ENCODE peak calls at places on chromosomes 7 and 10, in nine cellular contexts. One of them, this sample, is unnamed.

GRCh38 chr10:7895699-7896090 is 77.4 kb downstream of the TAF3 start:
- DNase-seq in ureter: no peak
- DNase-seq in stimulated activated effector memory CD8-positive, alpha-beta T cell treated with anti-CD3 and anti-CD28 coated beads, Interleukin-12 subunit alpha, Interleukin-12 subunit beta, amount 100 ng/mL, for 72 hours: no peak
- DNase-seq in NCI-H2107: no peak
- DNase-seq in fibroblast of mammary gland: no peak
- DNase-seq in AG09309: no peak
- DNase-seq in NCI-H2029 treated with DMSO at 0.1 percent for 48 hours: no peak
- DNase-seq in NCI-H2081 treated with DMSO at 0.1 percent for 48 hours: no peak
- DNase-seq in NCI-H526 treated with DMSO at 0.1 percent for 48 hours: no peak
- DNase-seq in this sample: no peak

GRCh38 chr10:78602201-78602917 is 466.4 kb upstream of the ZMIZ1 start:
- DNase-seq in ureter: peak; percentile 29
- DNase-seq in stimulated activated effector memory CD8-positive, alpha-beta T cell treated with anti-CD3 and anti-CD28 coated beads, Interleukin-12 subunit alpha, Interleukin-12 subunit beta, amount 100 ng/mL, for 72 hours: no peak
- DNase-seq in NCI-H2107: no peak
- DNase-seq in fibroblast of mammary gland: no peak
- DNase-seq in AG09309: no peak
- DNase-seq in NCI-H2029 treated with DMSO at 0.1 percent for 48 hours: no peak
- DNase-seq in NCI-H2081 treated with DMSO at 0.1 percent for 48 hours: no peak
- DNase-seq in NCI-H526 treated with DMSO at 0.1 percent for 48 hours: no peak
- DNase-seq in this sample: no peak

GRCh38 chr7:137038706-137039105 is 170.3 kb downstream of the CHRM2 start:
- DNase-seq in ureter: no peak
- DNase-seq in stimulated activated effector memory CD8-positive, alpha-beta T cell treated with anti-CD3 and anti-CD28 coated beads, Interleukin-12 subunit alpha, Interleukin-12 subunit beta, amount 100 ng/mL, for 72 hours: no peak
- DNase-seq in NCI-H2107: no peak
- DNase-seq in fibroblast of mammary gland: no peak
- DNase-seq in AG09309: no peak
- DNase-seq in NCI-H2029 treated with DMSO at 0.1 percent for 48 hours: no peak
- DNase-seq in NCI-H2081 treated with DMSO at 0.1 percent for 48 hours: no peak
- DNase-seq in NCI-H526 treated with DMSO at 0.1 percent for 48 hours: no peak
- DNase-seq in this sample: no peak

GRCh38 chr10:119441921-119442757 is 100.4 kb downstream of the RGS10 start:
- DNase-seq in ureter: no peak
- DNase-seq in stimulated activated effector memory CD8-positive, alpha-beta T cell treated with anti-CD3 and anti-CD28 coated beads, Interleukin-12 subunit alpha, Interleukin-12 subunit beta, amount 100 ng/mL, for 72 hours: no peak
- DNase-seq in NCI-H2107: no peak
- DNase-seq in fibroblast of mammary gland: no peak
- DNase-seq in AG09309: no peak
- DNase-seq in NCI-H2029 treated with DMSO at 0.1 percent for 48 hours: no peak
- DNase-seq in NCI-H2081 treated with DMSO at 0.1 percent for 48 hours: no peak
- DNase-seq in NCI-H526 treated with DMSO at 0.1 percent for 48 hours: no peak
- DNase-seq in this sample: no peak

GRCh38 chr7:96342036-96342435 is 20.1 kb upstream of the SLC25A13 start:
- DNase-seq in ureter: no peak
- DNase-seq in stimulated activated effector memory CD8-positive, alpha-beta T cell treated with anti-CD3 and anti-CD28 coated beads, Interleukin-12 subunit alpha, Interleukin-12 subunit beta, amount 100 ng/mL, for 72 hours: no peak
- DNase-seq in NCI-H2107: no peak
- DNase-seq in fibroblast of mammary gland: no peak
- DNase-seq in AG09309: no peak
- DNase-seq in NCI-H2029 treated with DMSO at 0.1 percent for 48 hours: no peak
- DNase-seq in NCI-H2081 treated with DMSO at 0.1 percent for 48 hours: no peak
- DNase-seq in NCI-H526 treated with DMSO at 0.1 percent for 48 hours: no peak
- DNase-seq in this sample: no peak

GRCh38 chr7:102149416-102149815 is 137.3 kb upstream of the SH2B2 start:
- DNase-seq in ureter: no peak
- DNase-seq in stimulated activated effector memory CD8-positive, alpha-beta T cell treated with anti-CD3 and anti-CD28 coated beads, Interleukin-12 subunit alpha, Interleukin-12 subunit beta, amount 100 ng/mL, for 72 hours: no peak
- DNase-seq in NCI-H2107: no peak
- DNase-seq in fibroblast of mammary gland: no peak
- DNase-seq in AG09309: no peak
- DNase-seq in NCI-H2029 treated with DMSO at 0.1 percent for 48 hours: no peak
- DNase-seq in NCI-H2081 treated with DMSO at 0.1 percent for 48 hours: no peak
- DNase-seq in NCI-H526 treated with DMSO at 0.1 percent for 48 hours: no peak
- DNase-seq in this sample: no peak

GRCh38 chr7:31432166-31432565 is 81.7 kb upstream of the ITPRID1 start:
- DNase-seq in ureter: no peak
- DNase-seq in stimulated activated effector memory CD8-positive, alpha-beta T cell treated with anti-CD3 and anti-CD28 coated beads, Interleukin-12 subunit alpha, Interleukin-12 subunit beta, amount 100 ng/mL, for 72 hours: no peak
- DNase-seq in NCI-H2107: no peak
- DNase-seq in fibroblast of mammary gland: peak; percentile 40
- DNase-seq in AG09309: no peak
- DNase-seq in NCI-H2029 treated with DMSO at 0.1 percent for 48 hours: no peak
- DNase-seq in NCI-H2081 treated with DMSO at 0.1 percent for 48 hours: no peak
- DNase-seq in NCI-H526 treated with DMSO at 0.1 percent for 48 hours: peak; percentile 89
- DNase-seq in this sample: no peak

GRCh38 chr10:16777473-16778370 is 39.5 kb downstream of the RSU1 start:
- DNase-seq in ureter: no peak
- DNase-seq in stimulated activated effector memory CD8-positive, alpha-beta T cell treated with anti-CD3 and anti-CD28 coated beads, Interleukin-12 subunit alpha, Interleukin-12 subunit beta, amount 100 ng/mL, for 72 hours: no peak
- DNase-seq in NCI-H2107: peak; percentile 18
- DNase-seq in fibroblast of mammary gland: peak; percentile 72
- DNase-seq in AG09309: peak; percentile 5
- DNase-seq in NCI-H2029 treated with DMSO at 0.1 percent for 48 hours: peak; percentile 11
- DNase-seq in NCI-H2081 treated with DMSO at 0.1 percent for 48 hours: peak; percentile 40
- DNase-seq in NCI-H526 treated with DMSO at 0.1 percent for 48 hours: peak; percentile 26
- DNase-seq in this sample: no peak

GRCh38 chr10:13630231-13630630 is 43.5 kb downstream of the PRPF18 start:
- DNase-seq in ureter: no peak
- DNase-seq in stimulated activated effector memory CD8-positive, alpha-beta T cell treated with anti-CD3 and anti-CD28 coated beads, Interleukin-12 subunit alpha, Interleukin-12 subunit beta, amount 100 ng/mL, for 72 hours: no peak
- DNase-seq in NCI-H2107: no peak
- DNase-seq in fibroblast of mammary gland: no peak
- DNase-seq in AG09309: no peak
- DNase-seq in NCI-H2029 treated with DMSO at 0.1 percent for 48 hours: no peak
- DNase-seq in NCI-H2081 treated with DMSO at 0.1 percent for 48 hours: no peak
- DNase-seq in NCI-H526 treated with DMSO at 0.1 percent for 48 hours: no peak
- DNase-seq in this sample: no peak

GRCh38 chr7:1693991-1694524 is 24.0 kb downstream of the ELFN1 start:
- DNase-seq in ureter: peak; percentile 39
- DNase-seq in stimulated activated effector memory CD8-positive, alpha-beta T cell treated with anti-CD3 and anti-CD28 coated beads, Interleukin-12 subunit alpha, Interleukin-12 subunit beta, amount 100 ng/mL, for 72 hours: no peak
- DNase-seq in NCI-H2107: peak; percentile 22
- DNase-seq in fibroblast of mammary gland: peak; percentile 45
- DNase-seq in AG09309: no peak
- DNase-seq in NCI-H2029 treated with DMSO at 0.1 percent for 48 hours: no peak
- DNase-seq in NCI-H2081 treated with DMSO at 0.1 percent for 48 hours: no peak
- DNase-seq in NCI-H526 treated with DMSO at 0.1 percent for 48 hours: no peak
- DNase-seq in this sample: peak; percentile 82